ENCODE peak calls at places on chromosomes 1 and 21, in nine cellular contexts. B is tibial artery; R is adrenal gland; J is transverse colon; M is psoas muscle; P is uterus; E is heart left ventricle; N is CD8-positive, alpha-beta T cell; I is effector memory CD4-positive, alpha-beta T cell. Q is an unnamed sample.

GRCh38 chr1:5811419-5811818 is 180.8 kb downstream of the NPHP4 start:
- DNase-seq in M (no peak), I (no peak), R (no peak), J (no peak), P (no peak), E (no peak), N (no peak), B (no peak), Q (no peak)

GRCh38 chr1:206723500-206724472 is 39.1 kb downstream of the MAPKAPK2 start:
- DNase-seq in P (peak; percentile 65), E (no peak), B (peak; percentile 53), N (no peak), R (peak; percentile 82), M (peak; percentile 81), J (no peak), I (no peak), Q (peak; percentile 22)

GRCh38 chr1:153567621-153568366 is 2.1 kb upstream of the S100A2 start:
- DNase-seq in B (no peak), N (no peak), E (no peak), P (no peak), J (no peak), I (no peak), R (no peak), M (no peak), Q (peak; percentile 99)

GRCh38 chr1:159261726-159262494 is 40.2 kb upstream of the FCER1A start:
- DNase-seq in B (no peak), P (no peak), E (no peak), R (no peak), J (no peak), M (no peak), I (no peak), N (no peak), Q (peak; percentile 83)

GRCh38 chr1:5351366-5351765 is 640.9 kb downstream of the NPHP4 start:
- DNase-seq in J (no peak), B (no peak), P (no peak), I (no peak), E (no peak), R (no peak), M (no peak), N (no peak), Q (no peak)

GRCh38 chr1:185931438-185931837 is 197.2 kb downstream of the HMCN1 start:
- DNase-seq in N (no peak), P (no peak), M (no peak), I (no peak), J (no peak), E (no peak), B (no peak), R (no peak), Q (no peak)

GRCh38 chr1:72000809-72001208 is 281.5 kb downstream of the NEGR1 start:
- DNase-seq in I (no peak), E (no peak), P (no peak), R (no peak), B (no peak), J (no peak), N (no peak), M (no peak), Q (peak; percentile 82)

GRCh38 chr1:221858758-221859157 is 116.9 kb upstream of the DUSP10 start:
- DNase-seq in R (no peak), E (no peak), N (no peak), J (no peak), P (no peak), M (no peak), B (no peak), I (no peak), Q (peak; percentile 89)

GRCh38 chr1:194069168-194069830 is 882.9 kb upstream of the B3GALT2 start:
- DNase-seq in M (no peak), B (no peak), E (peak; percentile 86), P (peak; percentile 47), I (no peak), R (no peak), J (peak; percentile 19), N (no peak), Q (no peak)

GRCh38 chr21:45590726-45591618 is 48.7 kb upstream of the SLC19A1 start:
- DNase-seq in M (peak; percentile 49), J (peak; percentile 18), E (no peak), I (peak; percentile 54), R (no peak), P (peak; percentile 29), B (no peak), N (peak; percentile 24), Q (peak; percentile 7)

GRCh38 chr1:182391362-182392044 is at the start of gene GLUL:
- DNase-seq in P (peak; percentile 95), B (peak; percentile 96), J (peak; percentile 95), E (peak; percentile 98), N (peak; percentile 57), R (peak; percentile 97), M (peak; percentile 97), I (peak; percentile 49), Q (peak; percentile 66)

GRCh38 chr1:153122831-153123421 is 9.6 kb upstream of the SPRR2F start:
- DNase-seq in E (no peak), I (no peak), M (no peak), R (no peak), B (no peak), P (no peak), J (no peak), N (no peak), Q (peak; percentile 98)

GRCh38 chr1:59156526-59157196 is 140.2 kb upstream of the FGGY start:
- DNase-seq in E (no peak), P (no peak), J (no peak), B (no peak), R (no peak), I (no peak), M (no peak), N (no peak), Q (no peak)

GRCh38 chr1:97593192-97593591 is 327.6 kb downstream of the DPYD start:
- DNase-seq in R (no peak), I (no peak), P (no peak), B (no peak), N (no peak), E (no peak), J (no peak), M (no peak), Q (no peak)

GRCh38 chr1:12447849-12448312 is 170.1 kb downstream of the DHRS3 start:
- DNase-seq in M (no peak), E (no peak), R (no peak), N (no peak), B (no peak), I (no peak), J (no peak), P (no peak), Q (no peak)

DNA sequence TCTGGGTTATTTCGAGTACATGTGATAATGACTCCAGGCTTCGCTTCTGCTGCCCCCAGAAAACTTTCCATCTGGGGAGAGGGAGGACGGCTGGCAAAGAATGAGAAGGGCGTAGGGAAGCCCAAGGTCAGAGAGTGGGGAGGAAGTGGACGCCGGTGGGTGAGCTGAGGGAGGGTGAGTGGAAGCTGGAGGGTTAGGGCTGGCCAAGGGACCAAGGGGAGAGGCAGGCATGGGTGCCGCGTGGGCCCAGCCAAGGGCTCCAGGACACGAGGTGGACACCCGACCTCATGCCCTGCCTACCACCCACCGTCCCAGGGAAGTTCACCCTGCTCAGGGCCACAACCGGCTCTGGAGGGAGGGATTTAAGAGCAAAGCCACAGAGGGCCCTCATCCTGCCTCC is 75.8 kb downstream of the CASZ1 start:
- DNase-seq in I (no peak), E (no peak), R (no peak), N (no peak), J (no peak), M (no peak), P (no peak), B (no peak), Q (no peak)
- H3K27ac ChIP-seq in I (no peak overlapping the region), E (peak overlapping the region; percentile 98), R (no peak overlapping the region), N (no peak overlapping the region), J (no peak overlapping the region), M (no peak overlapping the region), P (no peak overlapping the region), B (no peak overlapping the region), Q (no peak overlapping the region)

GRCh38 chr21:34809822-34810221 is 141.0 kb downstream of the CLIC6 start:
- DNase-seq in R (no peak), I (no peak), B (no peak), N (no peak), P (no peak), E (no peak), J (no peak), M (no peak), Q (no peak)
- H3K27ac ChIP-seq in R (no peak overlapping the region), I (peak overlapping the region; percentile 52), B (no peak overlapping the region), N (no peak overlapping the region), P (no peak overlapping the region), E (no peak overlapping the region), J (no peak overlapping the region), M (no peak overlapping the region), Q (no peak overlapping the region)

GRCh38 chr1:246595146-246595545 is 28.9 kb downstream of the CNST start:
- DNase-seq in N (no peak), J (no peak), R (no peak), M (no peak), E (no peak), B (no peak), P (no peak), I (no peak), Q (peak; percentile 75)
- H3K27ac ChIP-seq in N (no peak overlapping the region), J (no peak overlapping the region), R (no peak overlapping the region), M (no peak overlapping the region), E (no peak overlapping the region), B (no peak overlapping the region), P (no peak overlapping the region), I (no peak overlapping the region), Q (peak overlapping the region; percentile 93)

GRCh38 chr21:43880111-43880985 is 15.3 kb downstream of the AGPAT3 start:
- DNase-seq in M (peak; percentile 84), B (no peak), R (peak; percentile 76), N (no peak), P (no peak), J (no peak), E (no peak), I (no peak), Q (no peak)
- H3K27ac ChIP-seq in M (peak overlapping the region; percentile 80), B (no peak overlapping the region), R (peak overlapping the region; percentile 37), N (no peak overlapping the region), P (no peak overlapping the region), J (no peak overlapping the region), E (no peak overlapping the region), I (no peak overlapping the region), Q (no peak overlapping the region)

DNA sequence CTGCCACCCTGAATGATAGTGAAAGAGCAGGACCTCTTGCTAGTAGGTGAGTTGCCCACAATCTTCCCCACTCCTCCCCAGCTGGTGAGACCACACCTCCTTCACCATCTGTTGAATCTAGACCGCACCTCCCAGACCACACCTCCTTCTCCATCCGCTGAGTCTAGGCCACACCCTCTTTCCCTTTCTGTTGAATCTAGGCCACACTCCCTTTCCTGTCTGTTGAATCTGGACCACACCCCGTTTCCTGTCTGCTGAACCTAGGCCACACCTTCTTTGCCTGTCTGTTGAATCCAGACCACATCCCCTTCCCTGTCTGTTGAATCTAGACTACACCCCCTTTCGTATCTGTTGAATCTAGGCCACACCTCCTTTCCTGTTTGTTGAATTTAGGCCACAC is 116.5 kb downstream of the DAB1 start:
- DNase-seq in B (no peak), I (peak; percentile 77), R (no peak), E (no peak), P (no peak), J (peak; percentile 26), N (peak; percentile 60), M (no peak), Q (peak; percentile 5)
- H3K27ac ChIP-seq in B (no peak overlapping the region), I (peak overlapping the region; percentile 40), R (no peak overlapping the region), E (no peak overlapping the region), P (no peak overlapping the region), J (no peak overlapping the region), N (no peak overlapping the region), M (no peak overlapping the region), Q (no peak overlapping the region)

Q was measured in foreskin keratinocyte.